ENCODE peak calls at places on chromosomes 13 and 19, in eight cellular contexts. One of them, this sample, is unnamed. For H3K27me3, the result is how much of the 10 kb centered on the place peaks cover.

GRCh38 chr19:11461453-11461852 is 19.4 kb downstream of the ELAVL3 start:
- DNase-seq in HAP-1: no peak
- DNase-seq in kidney epithelial cell: no peak
- DNase-seq in SJSA1: no peak
- DNase-seq in fibroblast of lung: no peak
- DNase-seq in cardiac muscle cell: no peak
- DNase-seq in upper lobe of left lung: no peak
- DNase-seq in effector memory CD4-positive, alpha-beta T cell: no peak
- DNase-seq in this sample: no peak

GRCh38 chr13:47258384-47258783 is 361.5 kb upstream of the HTR2A start:
- DNase-seq in HAP-1: no peak
- DNase-seq in kidney epithelial cell: no peak
- DNase-seq in upper lobe of left lung: no peak
- DNase-seq in fibroblast of lung: no peak
- DNase-seq in cardiac muscle cell: no peak
- DNase-seq in effector memory CD4-positive, alpha-beta T cell: no peak
- DNase-seq in SJSA1: no peak
- DNase-seq in this sample: no peak

GRCh38 chr19:16038196-16038695 is 38.0 kb upstream of the TPM4 start:
- DNase-seq in kidney epithelial cell: no peak
- DNase-seq in HAP-1: no peak
- DNase-seq in cardiac muscle cell: no peak
- DNase-seq in upper lobe of left lung: no peak
- DNase-seq in SJSA1: no peak
- DNase-seq in fibroblast of lung: no peak
- DNase-seq in effector memory CD4-positive, alpha-beta T cell: no peak
- DNase-seq in this sample: no peak

GRCh38 chr19:7883796-7884570 is 4.3 kb upstream of the LRRC8E start:
- DNase-seq in effector memory CD4-positive, alpha-beta T cell: no peak
- DNase-seq in fibroblast of lung: no peak
- DNase-seq in cardiac muscle cell: peak
- DNase-seq in SJSA1: no peak
- DNase-seq in upper lobe of left lung: no peak
- DNase-seq in kidney epithelial cell: no peak
- DNase-seq in HAP-1: no peak
- DNase-seq in this sample: no peak

GRCh38 chr19:1725100-1726064 is 27.9 kb upstream of the ONECUT3 start:
- DNase-seq in effector memory CD4-positive, alpha-beta T cell: no peak
- DNase-seq in cardiac muscle cell: peak
- DNase-seq in kidney epithelial cell: no peak
- DNase-seq in fibroblast of lung: peak
- DNase-seq in upper lobe of left lung: peak
- DNase-seq in SJSA1: no peak
- DNase-seq in HAP-1: peak
- DNase-seq in this sample: peak

GRCh38 chr19:33405491-33406461 is 32.3 kb downstream of the CEBPG start:
- DNase-seq in upper lobe of left lung: peak
- DNase-seq in SJSA1: no peak
- DNase-seq in cardiac muscle cell: no peak
- DNase-seq in fibroblast of lung: no peak
- DNase-seq in kidney epithelial cell: no peak
- DNase-seq in effector memory CD4-positive, alpha-beta T cell: no peak
- DNase-seq in HAP-1: no peak
- DNase-seq in this sample: peak

GRCh38 chr13:31485651-31486051 is 253.7 kb upstream of the RXFP2 start:
- DNase-seq in SJSA1: no peak
- DNase-seq in upper lobe of left lung: no peak
- DNase-seq in cardiac muscle cell: peak
- DNase-seq in fibroblast of lung: peak
- DNase-seq in HAP-1: no peak
- DNase-seq in kidney epithelial cell: no peak
- DNase-seq in effector memory CD4-positive, alpha-beta T cell: no peak
- DNase-seq in this sample: no peak

GRCh38 chr19:11261902-11262839 is at the start of gene DOCK6:
- DNase-seq in SJSA1: no peak
- DNase-seq in HAP-1: no peak
- DNase-seq in effector memory CD4-positive, alpha-beta T cell: no peak
- DNase-seq in fibroblast of lung: no peak
- DNase-seq in kidney epithelial cell: no peak
- DNase-seq in cardiac muscle cell: no peak
- DNase-seq in upper lobe of left lung: peak
- DNase-seq in this sample: peak

GRCh38 chr19:40178756-40179155 is 12.5 kb upstream of the MAP3K10 start:
- DNase-seq in HAP-1: no peak
- DNase-seq in effector memory CD4-positive, alpha-beta T cell: no peak
- DNase-seq in SJSA1: no peak
- DNase-seq in fibroblast of lung: no peak
- DNase-seq in cardiac muscle cell: no peak
- DNase-seq in kidney epithelial cell: no peak
- DNase-seq in upper lobe of left lung: no peak
- DNase-seq in this sample: no peak

GRCh38 chr19:33430674-33431277 is 57.3 kb downstream of the CEBPG start:
- DNase-seq in cardiac muscle cell: peak
- DNase-seq in fibroblast of lung: peak
- DNase-seq in SJSA1: peak
- DNase-seq in kidney epithelial cell: peak
- DNase-seq in effector memory CD4-positive, alpha-beta T cell: peak
- DNase-seq in upper lobe of left lung: peak
- DNase-seq in HAP-1: peak
- DNase-seq in this sample: peak

GRCh38 chr19:53865918-53866696 is 1.6 kb upstream of the MYADM start:
- DNase-seq in HAP-1: no peak
- DNase-seq in fibroblast of lung: peak
- DNase-seq in effector memory CD4-positive, alpha-beta T cell: peak
- DNase-seq in kidney epithelial cell: no peak
- DNase-seq in upper lobe of left lung: peak
- DNase-seq in SJSA1: peak
- DNase-seq in cardiac muscle cell: peak
- DNase-seq in this sample: no peak

GRCh38 chr13:30373727-30374126 is 48.6 kb upstream of the UBE2L5 start:
- DNase-seq in fibroblast of lung: no peak
- DNase-seq in cardiac muscle cell: no peak
- DNase-seq in HAP-1: no peak
- DNase-seq in effector memory CD4-positive, alpha-beta T cell: peak
- DNase-seq in kidney epithelial cell: no peak
- DNase-seq in upper lobe of left lung: no peak
- DNase-seq in SJSA1: no peak
- DNase-seq in this sample: no peak

GRCh38 chr19:38949580-38950367 is 19.0 kb downstream of the MRPS12 start:
- DNase-seq in HAP-1: peak
- DNase-seq in effector memory CD4-positive, alpha-beta T cell: peak
- DNase-seq in SJSA1: no peak
- DNase-seq in upper lobe of left lung: peak
- DNase-seq in fibroblast of lung: peak
- DNase-seq in cardiac muscle cell: peak
- DNase-seq in kidney epithelial cell: peak
- DNase-seq in this sample: peak

GRCh38 chr19:15397782-15398181 is 18.2 kb upstream of the AKAP8 start:
- DNase-seq in kidney epithelial cell: no peak
- DNase-seq in upper lobe of left lung: no peak
- DNase-seq in effector memory CD4-positive, alpha-beta T cell: no peak
- DNase-seq in SJSA1: no peak
- DNase-seq in cardiac muscle cell: no peak
- DNase-seq in fibroblast of lung: no peak
- DNase-seq in HAP-1: no peak
- DNase-seq in this sample: no peak

GRCh38 chr19:34176581-34176980 is 4.3 kb downstream of the LSM14A start:
- DNase-seq in HAP-1: no peak
- DNase-seq in effector memory CD4-positive, alpha-beta T cell: no peak
- DNase-seq in fibroblast of lung: no peak
- DNase-seq in cardiac muscle cell: no peak
- DNase-seq in SJSA1: no peak
- DNase-seq in kidney epithelial cell: no peak
- DNase-seq in upper lobe of left lung: no peak
- DNase-seq in this sample: no peak

GRCh38 chr13:62626771-62627170 is 1211.1 kb upstream of the PCDH20 start:
- DNase-seq in upper lobe of left lung: no peak
- DNase-seq in cardiac muscle cell: no peak
- DNase-seq in SJSA1: no peak
- DNase-seq in effector memory CD4-positive, alpha-beta T cell: no peak
- DNase-seq in kidney epithelial cell: no peak
- DNase-seq in fibroblast of lung: no peak
- DNase-seq in HAP-1: no peak
- DNase-seq in this sample: no peak

GRCh38 chr19:35531291-35531690 is 2.0 kb upstream of the GAPDHS start:
- DNase-seq in effector memory CD4-positive, alpha-beta T cell: no peak
- DNase-seq in upper lobe of left lung: no peak
- DNase-seq in fibroblast of lung: no peak
- DNase-seq in kidney epithelial cell: no peak
- DNase-seq in HAP-1: no peak
- DNase-seq in SJSA1: no peak
- DNase-seq in cardiac muscle cell: no peak
- DNase-seq in this sample: no peak

GRCh38 chr19:35533822-35534521 is 716 bp downstream of the GAPDHS start:
- DNase-seq in effector memory CD4-positive, alpha-beta T cell: no peak
- DNase-seq in fibroblast of lung: peak
- DNase-seq in kidney epithelial cell: no peak
- DNase-seq in cardiac muscle cell: peak
- DNase-seq in SJSA1: no peak
- DNase-seq in HAP-1: no peak
- DNase-seq in upper lobe of left lung: peak
- DNase-seq in this sample: no peak

GRCh38 chr19:35529241-35530218 is 1.4 kb upstream of the SBSN start:
- DNase-seq in kidney epithelial cell: no peak
- DNase-seq in cardiac muscle cell: no peak
- DNase-seq in SJSA1: no peak
- DNase-seq in fibroblast of lung: no peak
- DNase-seq in upper lobe of left lung: no peak
- DNase-seq in HAP-1: no peak
- DNase-seq in effector memory CD4-positive, alpha-beta T cell: no peak
- DNase-seq in this sample: no peak

GRCh38 chr19:35534803-35535480 is 1.7 kb downstream of the GAPDHS start:
- DNase-seq in SJSA1: no peak
- DNase-seq in kidney epithelial cell: no peak
- DNase-seq in upper lobe of left lung: no peak
- DNase-seq in effector memory CD4-positive, alpha-beta T cell: no peak
- DNase-seq in fibroblast of lung: no peak
- DNase-seq in cardiac muscle cell: no peak
- DNase-seq in HAP-1: no peak
- DNase-seq in this sample: no peak

GRCh38 chr19:35533201-35533821 is at the start of gene GAPDHS:
- DNase-seq in effector memory CD4-positive, alpha-beta T cell: no peak
- DNase-seq in HAP-1: no peak
- DNase-seq in fibroblast of lung: no peak
- DNase-seq in upper lobe of left lung: no peak
- DNase-seq in cardiac muscle cell: peak
- DNase-seq in SJSA1: no peak
- DNase-seq in kidney epithelial cell: no peak
- DNase-seq in this sample: no peak
- H3K27me3 ChIP-seq in effector memory CD4-positive, alpha-beta T cell: under half
- H3K27me3 ChIP-seq in HAP-1: under half
- H3K27me3 ChIP-seq in fibroblast of lung: under half
- H3K27me3 ChIP-seq in upper lobe of left lung: under half
- H3K27me3 ChIP-seq in cardiac muscle cell: under half
- H3K27me3 ChIP-seq in SJSA1: half or more
- H3K27me3 ChIP-seq in kidney epithelial cell: under half
- H3K27me3 ChIP-seq in this sample: under half

DNA sequence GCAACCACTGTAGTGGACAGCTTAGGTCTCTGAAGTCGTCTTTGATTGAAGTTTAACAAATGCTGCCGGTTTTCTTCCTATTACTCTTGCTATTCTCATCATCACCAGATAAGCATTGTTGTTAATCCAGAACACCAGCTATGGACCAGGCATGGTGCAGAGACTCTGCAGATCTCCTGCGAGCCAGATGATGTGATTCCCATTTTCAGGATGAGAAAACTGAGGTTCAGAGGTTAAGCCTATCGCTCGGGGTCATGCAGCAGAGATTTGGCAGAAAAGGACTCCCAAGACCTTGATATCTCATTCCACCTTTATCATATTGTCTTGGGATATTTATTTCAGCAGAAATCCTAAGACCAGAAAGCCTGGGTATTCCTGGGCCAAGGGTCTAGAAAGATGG is 16.5 kb upstream of the CABP5 start:
- DNase-seq in HAP-1: no peak
- DNase-seq in upper lobe of left lung: no peak
- DNase-seq in SJSA1: no peak
- DNase-seq in kidney epithelial cell: no peak
- DNase-seq in cardiac muscle cell: no peak
- DNase-seq in fibroblast of lung: no peak
- DNase-seq in effector memory CD4-positive, alpha-beta T cell: no peak
- DNase-seq in this sample: no peak
- H3K27me3 ChIP-seq in HAP-1: under half
- H3K27me3 ChIP-seq in upper lobe of left lung: under half
- H3K27me3 ChIP-seq in SJSA1: under half
- H3K27me3 ChIP-seq in kidney epithelial cell: under half
- H3K27me3 ChIP-seq in cardiac muscle cell: under half
- H3K27me3 ChIP-seq in fibroblast of lung: under half
- H3K27me3 ChIP-seq in effector memory CD4-positive, alpha-beta T cell: under half
- H3K27me3 ChIP-seq in this sample: under half

DNA sequence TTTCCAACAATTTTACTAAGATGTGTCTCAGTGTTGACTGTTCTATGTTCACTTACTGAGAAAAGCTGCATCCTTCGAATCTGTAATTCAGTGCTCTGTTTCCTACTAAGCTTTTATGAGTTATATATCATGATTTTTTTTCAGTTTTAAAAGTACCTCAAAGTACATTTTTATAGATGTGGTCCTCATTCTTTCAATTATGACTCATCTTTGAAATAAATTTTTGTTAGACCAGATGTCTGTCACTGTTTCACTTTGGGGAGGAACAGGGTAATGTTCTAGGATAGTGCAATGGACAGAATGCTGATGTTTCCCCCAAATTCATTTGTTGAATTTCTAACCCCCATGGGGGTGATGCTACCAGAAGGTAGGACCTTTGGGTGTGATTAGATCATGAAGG is 74.8 kb downstream of the NALCN start:
- DNase-seq in HAP-1: no peak
- DNase-seq in kidney epithelial cell: no peak
- DNase-seq in upper lobe of left lung: no peak
- DNase-seq in cardiac muscle cell: no peak
- DNase-seq in SJSA1: no peak
- DNase-seq in fibroblast of lung: peak
- DNase-seq in effector memory CD4-positive, alpha-beta T cell: no peak
- DNase-seq in this sample: no peak
- H3K27me3 ChIP-seq in HAP-1: under half
- H3K27me3 ChIP-seq in kidney epithelial cell: under half
- H3K27me3 ChIP-seq in upper lobe of left lung: under half
- H3K27me3 ChIP-seq in cardiac muscle cell: under half
- H3K27me3 ChIP-seq in SJSA1: under half
- H3K27me3 ChIP-seq in fibroblast of lung: under half
- H3K27me3 ChIP-seq in effector memory CD4-positive, alpha-beta T cell: under half
- H3K27me3 ChIP-seq in this sample: under half

DNA sequence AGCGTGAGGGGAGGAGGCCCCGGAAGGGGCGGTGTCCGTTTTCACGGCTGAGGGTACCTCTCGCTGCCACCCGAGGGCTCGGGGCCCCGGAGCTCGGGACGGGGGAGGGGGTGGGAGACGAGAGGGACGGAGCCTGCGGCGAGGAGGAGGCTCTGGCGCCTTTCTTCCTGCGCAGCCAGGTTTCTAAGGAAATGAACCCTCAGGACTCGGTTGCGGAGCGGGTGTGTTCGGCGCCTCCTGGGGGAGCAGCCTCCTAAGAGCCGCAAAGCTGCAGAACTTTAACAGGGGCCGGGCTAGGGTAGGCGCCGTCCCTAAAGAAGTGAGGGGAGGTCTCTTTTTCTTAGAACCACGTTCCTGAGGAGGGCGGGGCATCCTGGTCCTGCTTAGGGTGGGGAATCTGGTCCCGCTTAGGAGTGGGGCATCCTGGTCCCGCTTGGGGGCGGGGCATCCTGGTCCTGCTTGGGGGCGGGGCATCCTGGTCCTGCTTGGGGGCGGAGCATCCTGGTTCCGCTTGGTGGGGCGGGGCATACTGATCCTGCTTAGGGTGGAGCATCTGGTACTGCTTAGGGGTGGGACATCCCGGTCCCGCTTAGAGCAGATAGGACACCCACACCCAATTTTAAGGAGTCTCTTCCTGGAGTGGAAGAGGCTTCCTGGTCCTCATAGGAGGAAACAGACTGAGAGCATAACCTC is 6.2 kb downstream of the SYT5 start:
- DNase-seq in upper lobe of left lung: peak
- DNase-seq in SJSA1: peak
- DNase-seq in cardiac muscle cell: peak
- DNase-seq in effector memory CD4-positive, alpha-beta T cell: peak
- DNase-seq in HAP-1: peak
- DNase-seq in kidney epithelial cell: no peak
- DNase-seq in fibroblast of lung: peak
- DNase-seq in this sample: peak
- H3K27me3 ChIP-seq in upper lobe of left lung: half or more
- H3K27me3 ChIP-seq in SJSA1: under half
- H3K27me3 ChIP-seq in cardiac muscle cell: half or more
- H3K27me3 ChIP-seq in effector memory CD4-positive, alpha-beta T cell: under half
- H3K27me3 ChIP-seq in HAP-1: under half
- H3K27me3 ChIP-seq in kidney epithelial cell: under half
- H3K27me3 ChIP-seq in fibroblast of lung: under half
- H3K27me3 ChIP-seq in this sample: under half

This sample was measured in right lobe of liver.